ENCODE peak calls at places on chromosomes 12 and 14, in seven cellular contexts. One of them, this sample, is unnamed.

GRCh38 chr12:89135976-89136634 is 216.2 kb downstream of the DUSP6 start:
- DNase-seq in HCT116: peak
- DNase-seq in SK-N-SH: no peak
- DNase-seq in H1: no peak
- DNase-seq in K562: no peak
- DNase-seq in GM12878: no peak
- DNase-seq in HepG2: no peak
- DNase-seq in this sample: no peak

GRCh38 chr14:54610051-54610977 is 43.4 kb downstream of the SAMD4A start:
- DNase-seq in K562: no peak
- DNase-seq in HCT116: no peak
- DNase-seq in H1: no peak
- DNase-seq in GM12878: no peak
- DNase-seq in HepG2: no peak
- DNase-seq in SK-N-SH: no peak
- DNase-seq in this sample: no peak

GRCh38 chr14:39015964-39016577 is 87.0 kb downstream of the SEC23A start:
- DNase-seq in HCT116: no peak
- DNase-seq in SK-N-SH: no peak
- DNase-seq in K562: no peak
- DNase-seq in GM12878: no peak
- DNase-seq in HepG2: no peak
- DNase-seq in H1: no peak
- DNase-seq in this sample: no peak

GRCh38 chr12:75837700-75838099 is 193.9 kb downstream of the PHLDA1 start:
- DNase-seq in HepG2: no peak
- DNase-seq in GM12878: no peak
- DNase-seq in H1: no peak
- DNase-seq in K562: peak
- DNase-seq in HCT116: no peak
- DNase-seq in SK-N-SH: peak
- DNase-seq in this sample: no peak

GRCh38 chr12:109393437-109394345 is 46.0 kb downstream of the MYO1H start:
- DNase-seq in K562: peak
- DNase-seq in SK-N-SH: peak
- DNase-seq in H1: no peak
- DNase-seq in HCT116: peak
- DNase-seq in HepG2: peak
- DNase-seq in GM12878: no peak
- DNase-seq in this sample: peak

GRCh38 chr12:462936-463705 is 3.4 kb downstream of the B4GALNT3 start:
- DNase-seq in K562: no peak
- DNase-seq in SK-N-SH: no peak
- DNase-seq in HCT116: no peak
- DNase-seq in H1: no peak
- DNase-seq in HepG2: no peak
- DNase-seq in GM12878: no peak
- DNase-seq in this sample: peak

GRCh38 chr14:103121846-103122577 is 1.2 kb upstream of the TNFAIP2 start:
- DNase-seq in GM12878: no peak
- DNase-seq in H1: peak
- DNase-seq in SK-N-SH: peak
- DNase-seq in K562: peak
- DNase-seq in HCT116: no peak
- DNase-seq in HepG2: peak
- DNase-seq in this sample: peak

GRCh38 chr12:123242083-123242904 is 9.1 kb downstream of the MTRFR start:
- DNase-seq in HepG2: no peak
- DNase-seq in HCT116: no peak
- DNase-seq in SK-N-SH: no peak
- DNase-seq in H1: no peak
- DNase-seq in GM12878: no peak
- DNase-seq in K562: no peak
- DNase-seq in this sample: no peak

GRCh38 chr12:109999983-110000505 is 814 bp downstream of the ANKRD13A start:
- DNase-seq in HepG2: no peak
- DNase-seq in K562: peak
- DNase-seq in HCT116: no peak
- DNase-seq in SK-N-SH: no peak
- DNase-seq in H1: no peak
- DNase-seq in GM12878: no peak
- DNase-seq in this sample: peak

GRCh38 chr14:59534361-59534987 is 42.1 kb downstream of the CCDC175 start:
- DNase-seq in K562: no peak
- DNase-seq in SK-N-SH: no peak
- DNase-seq in GM12878: no peak
- DNase-seq in H1: no peak
- DNase-seq in HCT116: no peak
- DNase-seq in HepG2: no peak
- DNase-seq in this sample: no peak

GRCh38 chr12:84738481-84738972 is 174.1 kb downstream of the SLC6A15 start:
- DNase-seq in GM12878: no peak
- DNase-seq in SK-N-SH: no peak
- DNase-seq in H1: no peak
- DNase-seq in HCT116: no peak
- DNase-seq in K562: no peak
- DNase-seq in HepG2: no peak
- DNase-seq in this sample: no peak

GRCh38 chr12:53073881-53074280 is 5.3 kb downstream of the SPRYD3 start:
- DNase-seq in GM12878: no peak
- DNase-seq in K562: no peak
- DNase-seq in H1: no peak
- DNase-seq in HepG2: no peak
- DNase-seq in SK-N-SH: no peak
- DNase-seq in HCT116: no peak
- DNase-seq in this sample: peak

GRCh38 chr12:47900480-47901129 is 4.2 kb downstream of the VDR start:
- DNase-seq in H1: no peak
- DNase-seq in SK-N-SH: no peak
- DNase-seq in K562: no peak
- DNase-seq in HCT116: peak
- DNase-seq in HepG2: peak
- DNase-seq in GM12878: no peak
- DNase-seq in this sample: peak

GRCh38 chr14:37623552-37623951 is 28.1 kb downstream of the TTC6 start:
- DNase-seq in H1: no peak
- DNase-seq in HCT116: peak
- DNase-seq in SK-N-SH: no peak
- DNase-seq in K562: no peak
- DNase-seq in GM12878: no peak
- DNase-seq in HepG2: no peak
- DNase-seq in this sample: peak

GRCh38 chr12:106205208-106206069 is 42.4 kb downstream of the CKAP4 start:
- DNase-seq in GM12878: no peak
- DNase-seq in K562: no peak
- DNase-seq in H1: no peak
- DNase-seq in HepG2: peak
- DNase-seq in HCT116: peak
- DNase-seq in SK-N-SH: no peak
- DNase-seq in this sample: no peak

GRCh38 chr14:66651536-66652220 is 143.7 kb downstream of the GPHN start:
- DNase-seq in K562: no peak
- DNase-seq in H1: no peak
- DNase-seq in GM12878: no peak
- DNase-seq in HCT116: no peak
- DNase-seq in SK-N-SH: no peak
- DNase-seq in HepG2: no peak
- DNase-seq in this sample: no peak

GRCh38 chr12:24945822-24946221 is 3.1 kb downstream of the BCAT1 start:
- DNase-seq in HepG2: no peak
- DNase-seq in HCT116: no peak
- DNase-seq in K562: no peak
- DNase-seq in H1: no peak
- DNase-seq in GM12878: no peak
- DNase-seq in SK-N-SH: no peak
- DNase-seq in this sample: no peak

DNA sequence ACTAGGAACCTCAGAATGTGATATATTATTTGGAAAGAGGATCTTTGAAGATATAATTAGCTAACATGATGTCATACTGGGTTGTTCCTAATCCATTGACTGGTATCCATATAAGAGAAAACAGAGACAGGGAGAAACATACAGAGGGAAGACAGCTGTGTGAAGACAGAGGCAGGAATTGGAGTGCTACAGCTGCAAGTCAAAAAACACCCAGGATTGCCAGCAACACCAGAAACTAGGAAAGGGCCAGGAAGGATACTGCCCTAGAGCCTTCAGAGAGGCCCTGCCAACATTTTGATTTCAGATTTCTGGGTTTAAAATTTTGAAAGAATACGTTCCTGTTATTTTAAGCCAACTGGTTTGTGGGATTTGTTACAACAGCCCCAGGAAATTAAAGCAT is 473.7 kb upstream of the FLRT2 start:
- DNase-seq in HCT116: no peak
- DNase-seq in H1: no peak
- DNase-seq in SK-N-SH: no peak
- DNase-seq in GM12878: no peak
- DNase-seq in K562: no peak
- DNase-seq in HepG2: no peak
- DNase-seq in this sample: no peak
- TF ChIP-seq JUND in HCT116: no peak
- TF ChIP-seq JUND in H1: no peak
- TF ChIP-seq JUND in SK-N-SH: no peak
- TF ChIP-seq JUND in GM12878: no peak
- TF ChIP-seq JUND in K562: no peak
- TF ChIP-seq JUND in HepG2: no peak
- TF ChIP-seq JUND in this sample: no peak

DNA sequence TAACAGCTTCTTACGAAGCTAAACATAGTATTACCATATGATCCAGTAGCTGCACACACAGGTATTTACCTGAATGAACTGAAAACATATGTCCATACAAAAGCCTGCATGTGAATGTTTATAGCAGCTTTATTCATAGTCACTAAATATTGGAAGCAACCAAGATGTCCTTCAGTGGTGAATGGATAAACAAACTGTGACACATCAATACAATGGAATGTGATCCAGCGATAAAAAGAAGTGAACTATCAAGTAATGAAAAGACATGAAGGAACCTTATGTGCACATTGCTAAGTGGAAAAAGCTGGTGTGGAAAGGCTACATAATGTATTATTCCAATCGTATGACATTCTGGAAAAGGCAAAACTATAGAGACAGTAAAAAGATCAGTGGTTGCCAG is 38.1 kb upstream of the JDP2 start:
- DNase-seq in K562: no peak
- DNase-seq in SK-N-SH: no peak
- DNase-seq in H1: no peak
- DNase-seq in GM12878: no peak
- DNase-seq in HCT116: no peak
- DNase-seq in HepG2: no peak
- DNase-seq in this sample: peak
- TF ChIP-seq JUND in K562: no peak
- TF ChIP-seq JUND in SK-N-SH: no peak
- TF ChIP-seq JUND in H1: no peak
- TF ChIP-seq JUND in GM12878: no peak
- TF ChIP-seq JUND in HCT116: no peak
- TF ChIP-seq JUND in HepG2: no peak
- TF ChIP-seq JUND in this sample: no peak

GRCh38 chr14:93114713-93115068 is 1.0 kb downstream of the ITPK1 start:
- DNase-seq in SK-N-SH: no peak
- DNase-seq in K562: no peak
- DNase-seq in GM12878: no peak
- DNase-seq in H1: no peak
- DNase-seq in HCT116: no peak
- DNase-seq in HepG2: no peak
- DNase-seq in this sample: no peak

GRCh38 chr14:93110856-93111419 is 4.8 kb downstream of the ITPK1 start:
- DNase-seq in K562: no peak
- DNase-seq in HCT116: no peak
- DNase-seq in GM12878: no peak
- DNase-seq in H1: no peak
- DNase-seq in HepG2: no peak
- DNase-seq in SK-N-SH: no peak
- DNase-seq in this sample: peak

GRCh38 chr14:93113678-93114067 is 2.1 kb downstream of the ITPK1 start:
- DNase-seq in H1: no peak
- DNase-seq in SK-N-SH: no peak
- DNase-seq in GM12878: no peak
- DNase-seq in K562: no peak
- DNase-seq in HepG2: no peak
- DNase-seq in HCT116: no peak
- DNase-seq in this sample: no peak

GRCh38 chr14:93114068-93114710 is 1.5 kb downstream of the ITPK1 start:
- DNase-seq in GM12878: no peak
- DNase-seq in SK-N-SH: no peak
- DNase-seq in H1: no peak
- DNase-seq in HepG2: no peak
- DNase-seq in HCT116: no peak
- DNase-seq in K562: no peak
- DNase-seq in this sample: no peak

DNA sequence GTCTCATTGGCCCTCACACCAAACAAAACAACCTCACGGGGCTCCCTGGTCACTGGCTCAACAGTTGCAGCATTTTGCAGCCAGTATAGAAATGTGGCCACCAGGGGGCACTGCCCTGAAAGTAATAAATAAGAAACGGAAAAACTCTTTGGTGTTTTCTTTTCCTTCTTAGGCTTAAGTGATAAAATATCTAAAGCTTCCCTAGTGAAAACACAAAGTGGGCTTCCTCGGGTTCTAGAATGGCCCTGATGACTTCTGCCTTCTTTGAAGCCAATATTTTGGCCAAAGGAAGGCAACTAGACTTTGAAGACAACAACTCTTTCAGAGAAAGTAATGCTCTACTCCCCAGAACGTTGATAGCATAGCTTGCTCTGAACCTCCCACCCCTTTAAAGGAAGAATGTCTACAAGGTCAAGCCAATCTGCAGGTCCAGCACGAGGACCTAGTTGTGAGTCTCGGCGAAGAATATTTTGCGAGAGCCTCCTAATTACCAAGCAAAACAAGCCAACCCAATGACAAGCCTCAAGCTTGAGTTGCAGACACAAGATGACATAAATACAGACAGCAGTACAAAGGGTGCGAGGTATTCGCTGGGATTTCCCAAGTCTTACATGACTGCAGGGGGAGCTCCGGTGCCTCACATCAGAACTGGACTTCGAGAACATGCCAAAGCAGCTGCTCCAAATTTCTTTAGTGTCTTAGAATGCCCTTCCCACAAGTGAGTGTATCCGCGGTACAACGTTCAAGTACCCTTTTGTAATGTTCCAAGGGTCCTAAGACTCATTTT is 2.6 kb downstream of the ITPK1 start:
- DNase-seq in HCT116: peak
- DNase-seq in SK-N-SH: peak
- DNase-seq in K562: peak
- DNase-seq in GM12878: peak
- DNase-seq in HepG2: peak
- DNase-seq in H1: peak
- DNase-seq in this sample: peak
- TF ChIP-seq JUND in HCT116: no peak
- TF ChIP-seq JUND in SK-N-SH: no peak
- TF ChIP-seq JUND in K562: no peak
- TF ChIP-seq JUND in GM12878: no peak
- TF ChIP-seq JUND in HepG2: no peak
- TF ChIP-seq JUND in H1: no peak
- TF ChIP-seq JUND in this sample: no peak

GRCh38 chr14:21525571-21525970 is 575 bp downstream of the SALL2 start:
- DNase-seq in HepG2: no peak
- DNase-seq in HCT116: no peak
- DNase-seq in GM12878: no peak
- DNase-seq in SK-N-SH: peak
- DNase-seq in K562: peak
- DNase-seq in H1: no peak
- DNase-seq in this sample: no peak
- TF ChIP-seq JUND in HepG2: no peak
- TF ChIP-seq JUND in HCT116: no peak
- TF ChIP-seq JUND in GM12878: no peak
- TF ChIP-seq JUND in SK-N-SH: no peak
- TF ChIP-seq JUND in K562: peak
- TF ChIP-seq JUND in H1: no peak
- TF ChIP-seq JUND in this sample: no peak

This sample was measured in T47D.